ENCODE peak calls at places on chromosomes 4 and X, in eight cellular contexts. Q is choroid plexus epithelial cell, C is A549, O is SK-N-SH, F is AG09319, P is neural crest cell, L is fibroblast of villous mesenchyme, V is Peyer's patch. N is an unnamed sample.

GRCh38 chr4:2269618-2270163 is 7.8 kb upstream of the MXD4 start:
- DNase-seq in O (no peak), C (no peak), F (no peak), P (no peak), L (no peak), Q (no peak), V (no peak), N (no peak)

GRCh38 chrX:151516538-151517187 is 46.8 kb upstream of the PASD1 start:
- DNase-seq in P (no peak), V (no peak), Q (no peak), C (no peak), F (no peak), L (no peak), O (no peak), N (no peak)

GRCh38 chr4:180059216-180059881 is 2183.9 kb upstream of the TENM3 start:
- DNase-seq in F (no peak), V (peak), Q (no peak), P (peak), O (peak), L (no peak), C (no peak), N (no peak)

GRCh38 chr4:38177035-38177791 is 217.0 kb downstream of the PTTG2 start:
- DNase-seq in P (no peak), Q (peak), F (no peak), C (no peak), L (peak), O (no peak), V (no peak), N (no peak)

GRCh38 chr4:13626492-13627184 is 887 bp downstream of the BOD1L1 start:
- DNase-seq in L (no peak), P (no peak), F (no peak), C (no peak), V (no peak), O (no peak), Q (peak), N (no peak)

GRCh38 chr4:114025176-114025777 is 45.8 kb upstream of the ARSJ start:
- DNase-seq in C (no peak), P (no peak), Q (no peak), V (peak), F (no peak), O (no peak), L (no peak), N (no peak)

GRCh38 chrX:55118574-55118973 is 29.8 kb downstream of the PAGE2 start:
- DNase-seq in C (no peak), O (no peak), Q (no peak), P (no peak), L (no peak), V (no peak), F (no peak), N (no peak)

GRCh38 chr4:104966349-104967033 is 180.2 kb upstream of the TET2 start:
- DNase-seq in F (no peak), C (no peak), P (no peak), Q (no peak), V (no peak), O (no peak), L (peak), N (no peak)

GRCh38 chr4:164872481-164872880 is 4.5 kb upstream of the APELA start:
- DNase-seq in L (no peak), F (no peak), C (no peak), O (no peak), Q (no peak), P (no peak), V (no peak), N (no peak)

GRCh38 chr4:26857278-26858034 is 3.2 kb upstream of the STIM2 start:
- DNase-seq in L (peak), C (peak), Q (peak), O (peak), V (peak), F (peak), P (peak), N (peak)

GRCh38 chrX:144849141-144849540 is 398.2 kb upstream of the SPANXN1 start:
- DNase-seq in F (no peak), Q (no peak), C (no peak), P (no peak), L (no peak), V (no peak), O (no peak), N (no peak)

GRCh38 chrX:98795636-98796035 is 1614.4 kb downstream of the PCDH19 start:
- DNase-seq in O (no peak), P (no peak), F (no peak), L (no peak), V (no peak), Q (peak), C (no peak), N (no peak)

GRCh38 chrX:68490644-68491043 is 8.2 kb upstream of the YIPF6 start:
- DNase-seq in V (no peak), O (peak), C (peak), P (no peak), F (no peak), Q (peak), L (peak), N (no peak)

GRCh38 chrX:2439613-2440012 is 61.2 kb downstream of the DHRSX start:
- DNase-seq in L (no peak), F (no peak), C (no peak), O (no peak), Q (no peak), P (no peak), V (no peak), N (no peak)

GRCh38 chrX:2445662-2446623 is 54.8 kb downstream of the DHRSX start:
- DNase-seq in V (no peak), O (no peak), C (peak), L (no peak), F (no peak), P (no peak), Q (no peak), N (no peak)

GRCh38 chrX:2441466-2441865 is 59.3 kb downstream of the DHRSX start:
- DNase-seq in P (no peak), L (no peak), Q (no peak), O (no peak), V (no peak), F (no peak), C (no peak), N (no peak)

GRCh38 chrX:2446815-2447214 is 54.0 kb downstream of the DHRSX start:
- DNase-seq in O (no peak), Q (no peak), F (no peak), L (no peak), C (no peak), P (no peak), V (no peak), N (no peak)

GRCh38 chrX:2442694-2443093 is 58.1 kb downstream of the DHRSX start:
- DNase-seq in Q (no peak), F (no peak), V (no peak), C (no peak), O (no peak), L (no peak), P (no peak), N (no peak)
- TF ChIP-seq CTCF in Q (no peak), F (no peak), V (no peak), C (no peak), O (no peak), L (no peak), P (no peak), N (no peak)

DNA sequence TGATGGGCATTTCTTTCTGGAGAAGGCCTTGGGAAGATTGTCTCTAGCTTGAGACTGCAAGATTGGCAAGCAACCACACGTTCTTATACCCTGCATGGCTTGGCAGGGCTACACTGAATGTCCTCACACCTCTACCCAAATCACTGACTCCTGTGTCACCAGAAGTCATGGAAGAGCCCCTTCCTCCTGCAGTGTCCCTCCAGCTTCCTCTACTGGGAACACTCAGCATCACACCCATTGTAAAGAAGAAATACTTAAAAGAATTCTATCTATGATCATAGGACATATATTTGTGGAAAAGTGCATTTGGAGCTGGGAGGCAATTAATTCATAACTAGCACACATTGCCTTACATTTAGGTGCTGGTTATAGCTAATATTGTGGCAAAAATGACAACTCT is 113.1 kb downstream of the CCSER1 start:
- DNase-seq in C (no peak), Q (no peak), F (no peak), V (no peak), O (no peak), P (no peak), L (no peak), N (no peak)
- TF ChIP-seq CTCF in C (no peak), Q (no peak), F (no peak), V (no peak), O (no peak), P (no peak), L (no peak), N (no peak)

DNA sequence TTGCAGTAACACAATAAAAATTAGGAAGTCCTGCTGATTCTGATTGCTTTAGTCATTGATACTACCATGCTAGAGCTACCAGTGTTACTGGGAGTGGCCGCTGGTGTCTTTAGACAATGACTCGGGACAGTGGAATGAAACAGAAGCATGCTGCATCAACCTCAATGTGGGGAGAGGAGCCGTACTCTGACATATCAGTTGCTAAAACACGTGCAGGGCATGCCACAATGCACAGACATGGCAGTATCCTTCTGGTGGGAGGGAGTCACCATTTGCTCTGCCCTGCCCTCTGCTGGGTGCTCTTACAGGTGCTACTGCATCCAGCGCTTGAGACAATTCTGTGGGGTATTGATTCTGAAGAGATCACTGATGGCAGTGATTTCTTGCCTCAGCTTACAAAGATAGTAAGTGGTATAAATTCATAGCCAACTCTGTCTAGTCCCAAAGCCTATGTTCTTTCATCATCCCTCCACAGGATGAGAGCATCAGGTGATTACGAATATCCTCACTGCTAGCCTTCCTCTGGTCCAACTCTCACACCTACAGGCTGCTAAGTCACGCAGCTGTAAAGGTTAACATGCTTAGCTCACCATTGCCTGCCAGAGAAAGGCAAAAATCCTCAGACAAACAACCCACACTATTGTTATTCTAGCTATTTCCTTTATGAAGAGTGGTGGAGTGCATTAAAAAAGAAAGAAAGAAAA is 43.7 kb downstream of the NSG1 start:
- DNase-seq in C (peak), Q (peak), P (peak), F (peak), O (peak), L (peak), V (no peak), N (no peak)
- TF ChIP-seq CTCF in C (peak), Q (peak), P (peak), F (peak), O (peak), L (peak), V (no peak), N (no peak)

GRCh38 chrX:48468693-48469691 is 1.1 kb downstream of the SLC38A5 start:
- DNase-seq in P (no peak), Q (no peak), L (no peak), F (no peak), C (no peak), O (no peak), V (no peak), N (no peak)
- TF ChIP-seq CTCF in P (no peak), Q (peak), L (no peak), F (peak), C (no peak), O (no peak), V (no peak), N (no peak)

GRCh38 chr4:150080335-150080734 is 2.1 kb downstream of the DCLK2 start:
- DNase-seq in Q (peak), L (no peak), P (no peak), O (no peak), V (no peak), F (no peak), C (no peak), N (no peak)

GRCh38 chr4:150078041-150078995 is at the start of gene DCLK2:
- DNase-seq in C (peak), V (peak), O (peak), L (peak), P (peak), Q (peak), F (peak), N (peak)

GRCh38 chr4:150080875-150081274 is 2.6 kb downstream of the DCLK2 start:
- DNase-seq in V (no peak), O (no peak), L (no peak), C (peak), Q (no peak), P (no peak), F (no peak), N (no peak)

GRCh38 chr4:150082241-150082640 is 4.0 kb downstream of the DCLK2 start:
- DNase-seq in F (no peak), L (no peak), C (no peak), P (no peak), O (no peak), V (no peak), Q (no peak), N (no peak)

DNA sequence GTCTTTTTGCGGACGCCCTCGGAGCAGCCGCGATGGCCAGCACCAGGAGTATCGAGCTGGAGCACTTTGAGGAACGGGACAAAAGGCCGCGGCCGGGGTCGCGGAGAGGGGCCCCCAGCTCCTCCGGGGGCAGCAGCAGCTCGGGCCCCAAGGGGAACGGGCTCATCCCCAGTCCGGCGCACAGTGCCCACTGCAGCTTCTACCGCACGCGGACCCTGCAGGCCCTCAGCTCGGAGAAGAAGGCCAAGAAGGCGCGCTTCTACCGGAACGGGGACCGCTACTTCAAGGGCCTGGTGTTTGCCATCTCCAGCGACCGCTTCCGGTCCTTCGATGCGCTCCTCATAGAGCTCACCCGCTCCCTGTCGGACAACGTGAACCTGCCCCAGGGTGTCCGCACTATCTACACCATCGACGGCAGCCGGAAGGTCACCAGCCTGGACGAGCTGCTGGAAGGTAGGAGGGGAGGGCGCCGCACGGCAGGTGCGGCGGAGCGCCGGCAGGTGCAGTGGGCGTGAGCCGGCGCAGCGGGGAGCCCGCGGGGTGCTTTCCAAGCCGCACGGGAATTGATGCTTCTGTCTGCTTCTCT is 844 bp downstream of the DCLK2 start:
- DNase-seq in L (peak), F (no peak), O (peak), V (peak), P (peak), Q (peak), C (peak), N (peak)
- TF ChIP-seq CTCF in L (no peak), F (no peak), O (peak), V (no peak), P (peak), Q (no peak), C (peak), N (no peak)

GRCh38 chr4:8200302-8200975 is 1.3 kb downstream of the SH3TC1 start:
- DNase-seq in P (no peak), O (no peak), L (peak), V (no peak), C (no peak), Q (peak), F (no peak), N (peak)
- TF ChIP-seq CTCF in P (no peak), O (no peak), L (no peak), V (no peak), C (no peak), Q (no peak), F (no peak), N (no peak)